ENCODE peak calls at places on chromosomes 3 and 15, in eight cellular contexts. G is LoVo; Q is AG09309; Y is activated CD8-positive, alpha-beta memory T cell treated with anti-CD3 and anti-CD28 coated beads for 48 hours; W is stimulated activated CD4-positive, alpha-beta T cell treated with anti-CD3 and anti-CD28 coated beads, Interleukin-2, amount 100 ng/mL, for 24 hours; D is activated T-cell treated with anti-CD3 and anti-CD28 coated beads, Interleukin-2, amount 50 U/mL, for 48 hours; P is body of pancreas; E is iPS-NIHi11. T is an unnamed sample.

GRCh38 chr15:58243083-58243482 is 104.9 kb downstream of the AQP9 start:
- DNase-seq in E (no peak), G (no peak), D (no peak), Y (no peak), P (no peak), Q (no peak), W (no peak), T (no peak)

GRCh38 chr3:30288830-30289229 is 317.6 kb upstream of the TGFBR2 start:
- DNase-seq in P (no peak), D (no peak), Q (no peak), E (no peak), G (no peak), Y (no peak), W (no peak), T (no peak)

GRCh38 chr3:45890405-45890804 is 4.1 kb downstream of the CCR9 start:
- DNase-seq in E (peak; percentile 34), W (no peak), G (peak; percentile 56), D (no peak), Q (no peak), P (peak; percentile 14), Y (no peak), T (no peak)

GRCh38 chr3:182292586-182292985 is 500.7 kb upstream of the ATP11B start:
- DNase-seq in Y (no peak), G (no peak), D (no peak), P (no peak), W (no peak), E (no peak), Q (no peak), T (no peak)

GRCh38 chr3:31534036-31534435 is 1.3 kb downstream of the STT3B start:
- DNase-seq in G (no peak), W (no peak), D (no peak), Q (no peak), Y (no peak), P (no peak), E (no peak), T (no peak)

GRCh38 chr15:89419370-89419984 is 76.9 kb downstream of the RHCG start:
- DNase-seq in Q (no peak), G (peak; percentile 27), D (peak; percentile 60), W (peak; percentile 51), P (peak; percentile 66), E (peak; percentile 79), Y (no peak), T (peak; percentile 30)

GRCh38 chr3:14472471-14473351 is 67.4 kb downstream of the GRIP2 start:
- DNase-seq in G (peak; percentile 6), W (no peak), P (no peak), E (peak; percentile 63), D (peak; percentile 37), Q (peak; percentile 80), Y (no peak), T (no peak)

GRCh38 chr3:138974467-138974866 is 27.4 kb downstream of the FOXL2NB start:
- DNase-seq in P (no peak), E (no peak), Q (no peak), G (no peak), D (no peak), Y (no peak), W (no peak), T (no peak)

GRCh38 chr3:170081079-170081741 is 43.4 kb downstream of the GPR160 start:
- DNase-seq in E (no peak), W (no peak), D (no peak), G (no peak), Q (no peak), Y (no peak), P (no peak), T (no peak)

GRCh38 chr3:70815817-70816216 is 503.4 kb upstream of the MDFIC2 start:
- DNase-seq in Y (no peak), G (no peak), D (no peak), Q (no peak), P (no peak), E (no peak), W (no peak), T (no peak)

GRCh38 chr3:182618085-182618732 is 175.1 kb upstream of the ATP11B start:
- DNase-seq in G (peak; percentile 31), W (no peak), P (no peak), Y (no peak), E (peak; percentile 22), D (no peak), Q (no peak), T (peak; percentile 72)

GRCh38 chr15:47384316-47384715 is 333.0 kb upstream of the SEMA6D start:
- DNase-seq in Q (peak; percentile 10), P (no peak), W (no peak), Y (no peak), D (no peak), G (no peak), E (peak; percentile 35), T (no peak)

GRCh38 chr3:53938645-53939044 is 47.0 kb upstream of the SELENOK start:
- DNase-seq in D (peak; percentile 29), E (peak; percentile 78), P (peak; percentile 42), Q (no peak), G (peak; percentile 51), W (peak; percentile 33), Y (no peak), T (peak; percentile 66)

GRCh38 chr15:72319985-72320671 is at the start of gene CELF6:
- DNase-seq in Y (peak; percentile 42), Q (no peak), G (peak; percentile 74), E (peak; percentile 98), D (peak; percentile 78), P (peak; percentile 74), W (peak; percentile 74), T (peak; percentile 67)

GRCh38 chr15:77035999-77036471 is 34.9 kb downstream of the TSPAN3 start:
- DNase-seq in E (no peak), Q (no peak), D (peak; percentile 16), Y (no peak), P (peak; percentile 6), W (peak; percentile 15), G (no peak), T (no peak)

GRCh38 chr15:29613951-29614382 is 208.3 kb downstream of the TJP1 start:
- DNase-seq in Q (no peak), P (peak; percentile 31), Y (no peak), W (no peak), G (peak; percentile 55), E (peak; percentile 59), D (no peak), T (no peak)

GRCh38 chr15:71788646-71789579 is 21.4 kb upstream of the NR2E3 start:
- DNase-seq in P (no peak), Q (no peak), E (no peak), G (no peak), Y (no peak), D (no peak), W (no peak), T (no peak)

GRCh38 chr3:48334605-48335004 is 1.1 kb upstream of the SPINK8 start:
- DNase-seq in Y (no peak), G (no peak), D (no peak), E (no peak), W (no peak), P (no peak), Q (no peak), T (no peak)

GRCh38 chr3:154616298-154616697 is 186.3 kb upstream of the GPR149 start:
- DNase-seq in P (no peak), D (no peak), W (no peak), G (no peak), E (peak; percentile 38), Y (no peak), Q (no peak), T (no peak)

GRCh38 chr15:81263477-81263876 is 60.5 kb downstream of the STARD5 start:
- DNase-seq in Y (no peak), E (no peak), P (no peak), W (no peak), G (no peak), D (no peak), Q (no peak), T (no peak)

GRCh38 chr15:25427861-25428260 is 11.0 kb downstream of the UBE3A start:
- DNase-seq in W (no peak), P (no peak), E (no peak), G (no peak), Y (no peak), Q (no peak), D (no peak), T (no peak)

GRCh38 chr15:86236721-86237121 is 157.1 kb downstream of the AGBL1 start:
- DNase-seq in P (no peak), G (no peak), W (no peak), D (no peak), Y (no peak), E (peak; percentile 36), Q (no peak), T (no peak)

GRCh38 chr15:35399901-35400300 is 146.1 kb downstream of the DPH6 start:
- DNase-seq in G (no peak), Y (no peak), P (no peak), E (no peak), D (no peak), Q (no peak), W (no peak), T (no peak)

GRCh38 chr3:50427255-50427654 is 67.9 kb upstream of the TMEM115 start:
- DNase-seq in Y (no peak), E (no peak), P (no peak), W (no peak), G (no peak), Q (no peak), D (no peak), T (no peak)

GRCh38 chr3:150147776-150148175 is 177.1 kb upstream of the PFN2 start:
- DNase-seq in Q (no peak), G (no peak), W (no peak), P (no peak), D (no peak), Y (no peak), E (no peak), T (no peak)

GRCh38 chr3:21642433-21642832 is 108.6 kb downstream of the ZNF385D start:
- DNase-seq in W (no peak), E (no peak), G (no peak), Y (no peak), Q (no peak), D (no peak), P (no peak), T (no peak)

GRCh38 chr15:92316586-92317295 is 76.9 kb upstream of the ST8SIA2 start:
- DNase-seq in G (no peak), Q (no peak), Y (no peak), D (no peak), E (peak; percentile 31), W (no peak), P (no peak), T (no peak)

GRCh38 chr15:38652998-38653397 is 88.4 kb upstream of the RASGRP1 start:
- DNase-seq in E (no peak), G (no peak), P (no peak), Y (peak; percentile 42), D (peak; percentile 68), Q (no peak), W (peak; percentile 45), T (no peak)

GRCh38 chr15:74580538-74581350 is 34.9 kb upstream of the CLK3 start:
- DNase-seq in Q (no peak), Y (no peak), W (no peak), G (no peak), E (no peak), P (no peak), D (no peak), T (no peak)

T was measured in midbrain.